ENCODE peak calls at places on chromosomes 11 and 22, in seven cellular contexts. J is suprapubic skin, I is transverse colon, O is SK-N-SH, Z is H1, K is sigmoid colon, F is HepG2. V is an unnamed sample. For H3K36me3, the result is how much of the 10 kb centered on the place peaks cover.

GRCh38 chr11:10728779-10729472 is 22.1 kb upstream of the CTR9 start:
- DNase-seq in O (peak), J (no peak), I (no peak), K (no peak), Z (peak), F (no peak), V (no peak)

GRCh38 chr11:86608251-86608799 is 64.1 kb downstream of the ME3 start:
- DNase-seq in J (peak), F (peak), I (peak), Z (peak), K (peak), O (peak), V (peak)

GRCh38 chr22:37487129-37487528 is 945 bp upstream of the MFNG start:
- DNase-seq in J (no peak), I (no peak), K (no peak), F (no peak), Z (no peak), O (no peak), V (no peak)

GRCh38 chr11:66467756-66468155 is 1.1 kb downstream of the PELI3 start:
- DNase-seq in O (peak), I (peak), Z (peak), J (no peak), F (no peak), K (no peak), V (peak)

GRCh38 chr22:42967933-42968332 is 47.0 kb downstream of the PACSIN2 start:
- DNase-seq in J (peak), O (no peak), F (no peak), I (peak), K (peak), Z (no peak), V (peak)

GRCh38 chr11:134146598-134146997 is 77.2 kb downstream of the NCAPD3 start:
- DNase-seq in F (no peak), I (no peak), J (no peak), O (no peak), K (no peak), Z (no peak), V (no peak)

GRCh38 chr11:24585192-24585591 is 88.3 kb downstream of the LUZP2 start:
- DNase-seq in O (no peak), Z (no peak), F (no peak), I (no peak), K (no peak), J (no peak), V (no peak)

GRCh38 chr22:19800761-19801244 is 40.2 kb downstream of the TBX1 start:
- DNase-seq in O (peak), F (peak), J (peak), I (no peak), Z (no peak), K (peak), V (no peak)

GRCh38 chr22:37162221-37163095 is 12.7 kb upstream of the IL2RB start:
- DNase-seq in J (no peak), K (no peak), Z (no peak), I (peak), F (no peak), O (no peak), V (no peak)

GRCh38 chr11:44575962-44576361 is 10.5 kb downstream of the CD82 start:
- DNase-seq in Z (no peak), J (no peak), F (no peak), K (no peak), O (no peak), I (no peak), V (no peak)
- TF ChIP-seq POLR2AphosphoS5 in Z (no peak), J (no peak), F (no peak), K (peak), O (no peak), I (no peak), V (no peak)

GRCh38 chr11:108101090-108101775 is 20.1 kb upstream of the ACAT1 start:
- DNase-seq in F (no peak), O (no peak), I (no peak), K (no peak), J (no peak), Z (no peak), V (no peak)
- H3K36me3 ChIP-seq in F (under half), O (under half), I (under half), K (under half), J (half or more), Z (under half), V (half or more)

GRCh38 chr11:16738949-16739262 is 459 bp downstream of the C11orf58 start:
- DNase-seq in J (no peak), O (no peak), Z (no peak), K (no peak), F (no peak), I (no peak), V (no peak)

GRCh38 chr11:16739326-16739875 is 954 bp downstream of the C11orf58 start:
- DNase-seq in Z (no peak), F (no peak), J (no peak), K (no peak), I (no peak), O (peak), V (no peak)

GRCh38 chr11:16737860-16738197 is 618 bp upstream of the C11orf58 start:
- DNase-seq in F (peak), Z (no peak), I (no peak), J (no peak), K (no peak), O (peak), V (no peak)

GRCh38 chr11:16741473-16741872 is 3.0 kb downstream of the C11orf58 start:
- DNase-seq in F (no peak), J (no peak), Z (no peak), O (no peak), I (no peak), K (no peak), V (peak)

DNA sequence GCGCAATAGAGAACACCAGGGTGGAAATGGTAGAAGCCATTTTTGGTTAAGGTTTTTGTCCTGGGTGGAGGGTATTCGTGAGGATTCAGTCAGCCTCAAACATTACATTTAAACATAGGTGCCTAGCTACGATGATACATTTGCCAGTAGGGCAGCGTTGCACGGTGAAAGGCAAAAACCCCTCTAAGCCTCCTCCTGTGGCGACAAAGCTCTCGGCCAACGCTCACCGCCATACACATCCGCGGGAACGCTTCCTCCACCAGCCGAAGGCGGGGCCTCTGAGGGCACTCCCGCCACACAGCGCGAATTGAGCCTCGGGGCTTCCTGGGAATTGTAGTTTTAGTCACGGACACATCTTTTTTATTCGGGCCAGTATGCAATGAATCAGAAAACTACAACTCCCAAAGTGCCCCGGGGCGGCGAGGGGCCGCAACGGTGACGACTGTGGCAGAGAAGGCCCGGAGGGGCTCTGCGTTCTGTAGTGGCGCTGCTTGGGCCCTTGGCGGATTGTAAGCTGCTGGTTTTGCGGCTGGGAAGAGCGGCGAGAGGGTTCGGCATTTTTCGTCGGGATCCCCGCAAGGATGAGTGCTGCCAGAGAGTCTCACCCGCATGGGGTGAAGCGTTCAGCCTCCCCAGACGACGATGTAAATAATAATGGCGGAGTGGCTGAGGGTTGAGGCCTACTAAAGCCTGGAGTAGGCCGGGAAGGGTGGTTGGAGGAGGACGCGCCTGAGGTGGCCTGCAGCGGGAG is at the start of gene C11orf58:
- DNase-seq in O (peak), Z (peak), F (peak), J (peak), K (peak), I (peak), V (peak)
- TF ChIP-seq EP300 in O (peak), Z (no peak), F (no peak), J (no peak), K (no peak), I (no peak), V (no peak)

DNA sequence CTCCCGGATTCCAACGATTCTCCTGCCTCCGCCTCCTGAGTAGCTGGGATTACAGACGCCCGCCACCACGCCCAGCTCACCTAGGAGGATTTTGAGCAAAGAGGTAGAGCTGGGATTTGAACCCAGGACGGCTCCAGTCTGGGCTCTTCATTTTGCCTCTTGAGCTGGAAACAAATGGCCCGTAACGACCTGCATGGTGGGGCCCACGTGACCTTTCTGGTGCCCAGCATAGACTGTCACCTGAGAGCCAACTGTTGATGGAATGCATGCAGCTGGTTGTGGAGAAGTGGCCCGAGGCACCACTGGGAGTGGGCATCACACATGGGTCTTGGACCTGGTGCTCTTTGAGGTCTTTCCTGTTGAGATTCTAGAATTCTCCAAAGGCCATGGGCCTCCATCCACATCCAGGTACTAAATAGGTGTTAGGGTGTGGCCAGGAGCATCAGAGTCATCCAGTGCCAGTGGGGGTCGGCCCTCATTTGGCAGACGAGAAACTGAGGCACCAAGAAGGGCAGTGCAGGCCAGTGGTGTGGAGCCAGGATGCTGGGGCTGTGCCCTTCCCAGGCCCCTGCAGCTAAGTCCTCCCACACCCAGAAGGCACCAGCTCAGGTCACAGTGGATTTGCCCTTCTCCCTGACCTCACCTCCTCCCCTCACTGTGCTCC is 3.9 kb downstream of the ATF4 start:
- DNase-seq in J (no peak), I (no peak), K (no peak), O (no peak), Z (no peak), F (no peak), V (no peak)
- TF ChIP-seq POLR2AphosphoS5 in J (no peak), I (no peak), K (no peak), O (peak), Z (peak), F (no peak), V (no peak)

GRCh38 chr11:122159861-122160260 is 43.8 kb upstream of the BLID start:
- DNase-seq in F (no peak), Z (no peak), K (no peak), J (no peak), O (no peak), I (no peak), V (no peak)
- H3K36me3 ChIP-seq in F (under half), Z (under half), K (under half), J (under half), O (under half), I (under half), V (under half)

GRCh38 chr22:39776295-39776694 is 117.3 kb downstream of the ENTHD1 start:
- DNase-seq in J (no peak), K (no peak), Z (no peak), O (no peak), I (no peak), F (no peak), V (no peak)
- TF ChIP-seq EP300 in J (no peak), K (no peak), Z (no peak), O (no peak), I (no peak), F (no peak), V (no peak)

V was measured in stomach.